ENCODE peak calls at places on chromosome 18, in ten cellular contexts. Y is cardiac muscle cell, P is body of pancreas, R is neural progenitor cell, G is HepG2, H is lower lobe of right lung, J is breast epithelium, T is colonic mucosa, F is WERI-Rb-1, O is GM12878. N is an unnamed sample. For H3K27me3, the result is how much of the 10 kb centered on the place peaks cover.

GRCh38 chr18:59905686-59906091 is 5.9 kb downstream of the PMAIP1 start:
- DNase-seq in R (no peak), Y (no peak), H (no peak), O (no peak), G (no peak), F (no peak), P (no peak), J (no peak), T (no peak), N (no peak)

GRCh38 chr18:9417081-9417841 is 58.1 kb upstream of the RALBP1 start:
- DNase-seq in O (no peak), R (peak), J (no peak), H (peak), T (no peak), P (no peak), F (no peak), Y (peak), G (no peak), N (peak)

GRCh38 chr18:8982416-8983183 is 119.9 kb upstream of the NDUFV2 start:
- DNase-seq in F (peak), Y (peak), H (no peak), G (peak), O (no peak), P (peak), T (peak), J (peak), R (peak), N (no peak)

GRCh38 chr18:77776104-77776503 is 526.5 kb downstream of the GALR1 start:
- DNase-seq in G (no peak), T (no peak), J (no peak), H (no peak), O (no peak), F (no peak), Y (no peak), R (no peak), P (no peak), N (no peak)

GRCh38 chr18:54197747-54198411 is 26.6 kb downstream of the MBD2 start:
- DNase-seq in Y (no peak), P (no peak), O (no peak), T (no peak), H (no peak), F (no peak), J (no peak), G (no peak), R (no peak), N (no peak)

GRCh38 chr18:50559750-50560680 is at the start of gene MAPK4:
- DNase-seq in T (peak), J (no peak), F (peak), R (peak), Y (peak), P (peak), O (no peak), H (peak), G (no peak), N (peak)

GRCh38 chr18:69240275-69240674 is 160.4 kb upstream of the DOK6 start:
- DNase-seq in G (no peak), F (no peak), T (no peak), R (no peak), O (no peak), J (no peak), Y (no peak), H (no peak), P (no peak), N (no peak)

GRCh38 chr18:64330161-64330560 is 181.3 kb upstream of the LINC00305 start:
- DNase-seq in G (no peak), P (no peak), J (no peak), O (no peak), F (peak), T (no peak), R (peak), Y (peak), H (no peak), N (no peak)

GRCh38 chr18:60021556-60021955 is 121.8 kb downstream of the PMAIP1 start:
- DNase-seq in T (no peak), O (no peak), F (no peak), J (no peak), G (no peak), R (no peak), P (no peak), H (no peak), Y (no peak), N (no peak)

GRCh38 chr18:9817286-9817685 is 68.5 kb upstream of the TXNDC2 start:
- DNase-seq in H (no peak), O (no peak), F (no peak), Y (no peak), P (no peak), J (no peak), T (no peak), G (no peak), R (no peak), N (no peak)

DNA sequence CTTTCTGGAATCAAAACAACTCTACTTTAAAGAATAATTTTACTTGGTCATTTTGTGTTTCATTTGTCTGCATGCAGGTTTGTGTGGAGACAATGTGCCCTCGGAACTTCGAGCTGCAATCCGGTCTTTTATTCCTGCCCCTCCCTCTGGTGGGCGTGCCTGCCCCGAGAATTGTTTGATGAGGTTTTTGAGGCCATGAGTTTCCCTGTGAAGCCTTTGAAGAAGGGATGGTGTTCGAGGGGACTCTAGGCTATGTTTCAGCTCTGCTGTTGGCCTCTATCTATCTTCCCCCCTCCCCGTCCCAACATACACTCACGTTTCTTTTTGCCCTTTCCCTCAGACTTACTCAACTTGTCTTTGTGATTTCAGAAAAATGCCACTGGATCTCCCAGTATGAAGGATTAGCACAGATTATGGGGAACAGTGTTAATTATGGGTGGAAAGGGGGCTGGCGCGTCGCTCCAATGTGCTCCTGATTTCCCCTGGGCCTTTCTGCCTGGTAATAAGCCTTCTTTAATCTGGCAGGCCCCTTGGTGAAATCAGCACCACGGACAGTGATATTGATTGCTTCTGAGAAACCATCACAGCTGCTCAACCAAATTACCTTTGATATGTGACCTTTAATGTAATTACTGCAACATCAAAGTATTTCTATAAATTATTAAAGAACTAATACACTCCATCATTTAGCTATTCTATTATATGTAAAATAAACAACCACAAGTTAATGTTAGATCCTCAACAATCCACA is 82.2 kb downstream of the CELF4 start:
- DNase-seq in G (no peak), F (peak), P (peak), Y (peak), O (no peak), R (peak), T (no peak), H (no peak), J (no peak), N (no peak)
- H3K27me3 ChIP-seq in G (under half), F (under half), P (under half), Y (under half), O (under half), R (half or more), T (under half), H (under half), J (under half), N (half or more)

GRCh38 chr18:2846638-2847340 is at the start of gene EMILIN2:
- DNase-seq in Y (peak), R (peak), O (no peak), G (no peak), P (peak), F (no peak), J (peak), H (peak), T (peak), N (peak)
- TF ChIP-seq CTCF in Y (no peak), R (no peak), O (no peak), G (no peak), P (no peak), F (no peak), J (no peak), H (no peak), T (no peak), N (no peak)

GRCh38 chr18:79011300-79011870 is 31.8 kb downstream of the SALL3 start:
- DNase-seq in G (no peak), T (no peak), P (no peak), H (no peak), O (no peak), R (no peak), Y (no peak), F (no peak), J (no peak), N (no peak)
- H3K27me3 ChIP-seq in G (half or more), T (under half), P (under half), H (under half), O (under half), R (under half), Y (under half), F (under half), J (under half), N (under half)

GRCh38 chr18:4586729-4587128 is 131.6 kb upstream of the DLGAP1 start:
- DNase-seq in G (no peak), Y (no peak), R (no peak), P (no peak), O (no peak), H (no peak), F (no peak), T (no peak), J (no peak), N (no peak)

GRCh38 chr18:4581966-4582365 is 126.9 kb upstream of the DLGAP1 start:
- DNase-seq in J (no peak), T (no peak), Y (no peak), F (no peak), R (peak), O (no peak), P (no peak), H (no peak), G (no peak), N (no peak)

GRCh38 chr18:4578449-4578848 is 123.3 kb upstream of the DLGAP1 start:
- DNase-seq in P (no peak), T (no peak), G (no peak), Y (no peak), R (no peak), J (no peak), O (no peak), H (no peak), F (no peak), N (no peak)

GRCh38 chr18:4582677-4583076 is 127.6 kb upstream of the DLGAP1 start:
- DNase-seq in T (no peak), O (no peak), R (no peak), H (no peak), Y (no peak), P (no peak), F (no peak), J (no peak), G (no peak), N (no peak)
- TF ChIP-seq CTCF in T (no peak), O (no peak), R (no peak), H (no peak), Y (no peak), P (no peak), F (no peak), J (no peak), G (no peak), N (no peak)

GRCh38 chr18:4454548-4455112 is 477 bp downstream of the DLGAP1 start:
- DNase-seq in T (no peak), Y (no peak), R (no peak), O (no peak), J (no peak), F (no peak), H (no peak), P (no peak), G (no peak), N (no peak)

GRCh38 chr18:4450065-4450676 is 4.9 kb downstream of the DLGAP1 start:
- DNase-seq in F (no peak), Y (no peak), R (no peak), G (no peak), H (no peak), T (no peak), O (no peak), P (no peak), J (no peak), N (no peak)

GRCh38 chr18:4455113-4455811 is at the start of gene DLGAP1:
- DNase-seq in H (peak), Y (peak), F (peak), R (peak), P (peak), T (peak), G (peak), J (peak), O (no peak), N (peak)

GRCh38 chr18:4453712-4454547 is 1.2 kb downstream of the DLGAP1 start:
- DNase-seq in Y (no peak), P (no peak), H (peak), G (no peak), R (peak), O (no peak), F (no peak), T (no peak), J (no peak), N (no peak)
- H3K27me3 ChIP-seq in Y (under half), P (under half), H (under half), G (under half), R (under half), O (under half), F (half or more), T (under half), J (under half), N (under half)

DNA sequence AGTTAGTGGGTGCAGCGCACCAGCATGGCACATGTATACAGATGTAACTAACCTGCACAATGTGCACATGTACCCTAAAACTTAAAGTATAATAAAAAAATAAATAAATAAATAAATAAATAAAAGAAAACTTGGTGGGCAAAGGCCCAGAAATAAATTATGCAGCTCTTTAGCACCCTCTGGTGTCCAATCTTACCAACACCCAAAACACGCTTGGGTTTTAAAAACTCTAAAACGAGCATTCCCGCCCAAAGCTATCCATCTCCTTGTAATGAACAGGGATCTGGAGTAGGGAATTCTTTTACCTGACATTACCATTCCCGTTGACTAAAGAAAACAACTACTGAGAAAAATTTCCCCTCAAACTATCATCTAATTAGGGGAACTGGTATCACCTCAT is 2005.9 kb upstream of the CELF4 start:
- DNase-seq in Y (peak), P (no peak), G (peak), T (no peak), R (peak), O (no peak), F (no peak), H (no peak), J (no peak), N (no peak)
- TF ChIP-seq CTCF in Y (peak), P (peak), G (peak), T (peak), R (peak), O (peak), F (peak), H (peak), J (peak), N (peak)

DNA sequence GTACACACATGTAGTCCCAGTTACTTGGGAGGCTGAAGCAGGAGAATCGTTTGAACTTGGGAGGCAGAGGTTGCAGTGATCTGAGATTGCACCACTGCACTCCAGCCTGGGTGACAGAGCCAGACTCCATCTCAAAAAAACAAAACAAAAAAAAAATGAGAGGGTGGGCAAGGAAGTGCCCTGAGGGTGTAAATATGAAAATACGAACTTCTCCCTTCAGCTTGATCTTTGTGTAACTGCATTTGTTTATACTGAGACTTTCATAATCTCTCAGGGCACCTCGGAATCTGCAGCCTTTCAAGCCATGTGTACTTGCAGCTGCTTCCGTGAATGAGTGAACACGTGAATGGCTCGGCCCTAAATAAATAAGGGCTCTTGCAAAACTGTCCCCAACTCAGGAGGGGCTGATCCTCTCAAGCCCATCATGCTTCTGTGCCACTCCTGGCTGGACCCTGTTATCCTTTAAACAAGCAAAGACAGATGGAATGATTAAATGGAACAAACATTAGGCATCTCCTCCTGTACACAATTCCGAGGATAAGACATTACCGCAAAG is 96.8 kb downstream of the BOD1L2 start:
- DNase-seq in O (no peak), H (no peak), R (no peak), T (no peak), P (no peak), G (peak), F (no peak), Y (no peak), J (no peak), N (no peak)
- H3K27me3 ChIP-seq in O (under half), H (under half), R (under half), T (under half), P (under half), G (under half), F (under half), Y (under half), J (under half), N (under half)

DNA sequence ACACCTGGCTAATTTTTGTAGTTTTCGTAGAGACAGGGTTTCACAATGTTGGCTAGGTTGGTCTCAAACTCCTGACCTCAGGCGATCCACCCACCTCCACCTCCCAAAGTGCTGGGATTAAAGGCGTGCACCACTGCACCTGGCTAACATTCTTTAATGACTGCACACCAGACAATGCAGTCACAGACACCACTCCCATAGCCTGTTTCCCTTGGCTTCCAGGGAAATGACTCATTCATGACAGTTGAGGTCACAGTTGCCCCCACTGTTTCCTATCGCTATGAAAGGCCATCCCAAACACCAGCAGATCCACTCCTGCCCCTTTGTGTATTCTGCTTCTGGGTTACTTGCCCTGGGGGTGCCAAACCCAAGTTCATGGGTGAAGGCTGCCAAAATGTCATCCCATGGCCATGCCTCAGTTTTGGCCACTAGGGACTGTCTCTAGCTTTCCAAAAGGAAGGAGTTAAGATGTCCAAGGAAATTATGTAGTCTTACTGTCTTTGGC is 8.7 kb downstream of the CHMP1B start:
- DNase-seq in R (no peak), Y (peak), P (no peak), T (peak), F (no peak), H (no peak), G (peak), J (no peak), O (no peak), N (no peak)
- TF ChIP-seq CTCF in R (no peak), Y (peak), P (no peak), T (no peak), F (peak), H (no peak), G (peak), J (no peak), O (no peak), N (no peak)

DNA sequence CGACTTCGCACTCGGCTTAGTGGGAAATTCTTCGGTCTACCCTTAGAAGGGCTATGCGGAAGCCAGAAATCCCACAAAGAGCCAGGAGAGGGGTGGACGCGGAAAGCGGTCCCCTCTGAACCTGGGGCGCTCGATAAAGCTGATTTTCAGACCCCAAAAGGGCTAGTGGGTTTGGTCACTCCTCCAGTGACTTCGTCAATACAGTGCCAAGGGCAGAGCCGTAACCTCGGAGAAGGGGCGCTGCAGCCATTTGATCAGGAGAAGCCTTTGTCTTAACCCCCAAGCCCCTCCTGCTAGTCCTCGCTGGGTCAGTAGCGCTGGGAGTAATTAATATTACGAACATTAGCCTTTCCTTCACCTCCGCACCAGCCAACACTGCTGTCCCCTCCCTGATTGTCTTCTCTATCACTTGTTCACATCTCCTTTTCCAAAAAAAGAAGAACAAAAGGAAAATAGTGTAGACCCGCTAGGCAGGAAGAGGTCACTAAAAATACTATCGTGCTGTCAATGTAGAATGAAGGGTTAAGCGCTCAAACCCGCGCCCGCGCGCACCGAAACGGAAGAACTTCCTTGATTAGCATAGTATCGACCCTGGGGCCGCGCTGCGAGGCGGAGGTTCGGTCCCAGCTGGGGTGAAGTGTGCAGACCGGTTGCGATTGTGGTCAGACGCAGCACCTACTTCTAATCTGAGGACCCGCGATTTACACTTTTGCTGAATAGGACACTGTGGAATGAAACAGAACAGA is 63.3 kb upstream of the MAPRE2 start:
- DNase-seq in R (peak), H (peak), J (peak), F (peak), G (no peak), T (peak), Y (no peak), P (peak), O (no peak), N (peak)
- H3K27me3 ChIP-seq in R (half or more), H (under half), J (under half), F (under half), G (under half), T (under half), Y (half or more), P (under half), O (under half), N (under half)

DNA sequence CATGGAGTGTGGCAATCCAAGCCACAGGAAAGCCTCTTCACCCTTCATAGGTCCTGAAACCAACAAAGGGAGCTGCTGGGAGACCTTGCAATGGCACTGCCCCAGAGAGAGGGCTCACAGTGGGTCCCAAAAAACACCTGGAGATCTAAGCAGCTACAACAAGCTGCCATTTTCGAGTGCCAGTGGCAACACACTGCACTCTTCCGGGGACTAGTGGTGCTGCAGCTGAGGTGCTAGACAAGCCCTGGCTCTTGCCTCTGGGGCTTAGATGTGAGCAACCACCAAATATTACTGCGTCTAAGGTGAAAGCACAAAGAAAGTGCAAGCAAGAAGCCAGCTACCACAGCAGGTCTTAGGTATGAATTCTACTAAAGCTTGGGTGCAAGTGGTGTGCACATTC is 192.9 kb downstream of the NOL4 start:
- DNase-seq in P (peak), T (no peak), Y (no peak), O (no peak), F (no peak), J (no peak), H (no peak), R (no peak), G (no peak), N (peak)
- TF ChIP-seq CTCF in P (peak), T (no peak), Y (no peak), O (peak), F (peak), J (no peak), H (no peak), R (no peak), G (peak), N (no peak)

N was measured in left lung.